ENCODE peak calls at places on chromosome 6, in nine cellular contexts. D is ascending aorta, Z is transverse colon, N is fibroblast of lung, W is GM23248, T is body of pancreas, I is brain microvascular endothelial cell, O is Peyer's patch, B is NT2/D1. G is an unnamed sample.

GRCh38 chr6:158586652-158587051 is 26.8 kb downstream of the TMEM181 start:
- DNase-seq in D (no peak), N (no peak), T (no peak), B (no peak), Z (no peak), I (no peak), O (no peak), W (no peak), G (no peak)

GRCh38 chr6:131532476-131533108 is 40.4 kb upstream of the ARG1 start:
- DNase-seq in D (no peak), W (peak; percentile 31), O (no peak), N (no peak), Z (no peak), T (no peak), I (no peak), B (no peak), G (no peak)

GRCh38 chr6:37612475-37612874 is 85.2 kb downstream of the MDGA1 start:
- DNase-seq in Z (no peak), B (no peak), I (no peak), D (no peak), O (no peak), N (peak; percentile 41), T (no peak), W (peak; percentile 57), G (no peak)

GRCh38 chr6:35152067-35152707 is 11.0 kb upstream of the TCP11 start:
- DNase-seq in I (no peak), O (no peak), Z (no peak), W (no peak), N (peak; percentile 54), T (no peak), B (no peak), D (no peak), G (no peak)

GRCh38 chr6:16723833-16724232 is 37.4 kb downstream of the ATXN1 start:
- DNase-seq in O (no peak), Z (no peak), D (no peak), I (peak; percentile 92), W (peak; percentile 96), B (peak; percentile 20), N (peak; percentile 99), T (no peak), G (no peak)

GRCh38 chr6:21596379-21597242 is 3.1 kb downstream of the SOX4 start:
- DNase-seq in W (peak; percentile 82), Z (peak; percentile 40), D (no peak), B (no peak), I (peak; percentile 32), T (peak; percentile 49), O (peak; percentile 22), N (peak; percentile 69), G (peak; percentile 30)

GRCh38 chr6:45187841-45188240 is 140.3 kb upstream of the RUNX2 start:
- DNase-seq in D (no peak), Z (no peak), B (no peak), W (peak; percentile 7), O (no peak), I (peak; percentile 55), N (peak; percentile 77), T (no peak), G (no peak)

GRCh38 chr6:132369526-132369925 is 31.7 kb downstream of the MOXD1 start:
- DNase-seq in I (peak; percentile 81), N (peak; percentile 92), D (no peak), T (no peak), Z (no peak), W (peak; percentile 95), B (no peak), O (no peak), G (no peak)

GRCh38 chr6:134722429-134722828 is 227.5 kb downstream of the ALDH8A1 start:
- DNase-seq in N (no peak), I (no peak), Z (no peak), D (no peak), W (peak; percentile 36), B (no peak), T (no peak), O (no peak), G (no peak)

GRCh38 chr6:106300944-106301343 is 24.6 kb downstream of the ATG5 start:
- DNase-seq in T (no peak), N (peak; percentile 37), O (no peak), I (no peak), B (no peak), Z (no peak), D (no peak), W (peak; percentile 75), G (no peak)

GRCh38 chr6:2565499-2565898 is 185.2 kb downstream of the MYLK4 start:
- DNase-seq in Z (no peak), W (no peak), N (no peak), T (no peak), B (no peak), O (no peak), D (no peak), I (no peak), G (no peak)

GRCh38 chr6:84657486-84657885 is 106.9 kb downstream of the TBX18 start:
- DNase-seq in B (no peak), T (no peak), N (peak; percentile 25), Z (no peak), W (no peak), D (no peak), O (no peak), I (no peak), G (no peak)

GRCh38 chr6:125066964-125067363 is 86.6 kb upstream of the TPD52L1 start:
- DNase-seq in T (no peak), O (no peak), D (no peak), W (no peak), I (peak; percentile 41), B (no peak), N (peak; percentile 89), Z (no peak), G (no peak)

GRCh38 chr6:55445648-55446204 is 118.5 kb downstream of the GFRAL start:
- DNase-seq in D (no peak), T (no peak), W (peak; percentile 56), O (no peak), I (peak; percentile 18), Z (no peak), B (peak; percentile 11), N (peak; percentile 14), G (no peak)

GRCh38 chr6:44698602-44699001 is 311.1 kb downstream of the CDC5L start:
- DNase-seq in B (no peak), W (no peak), O (no peak), T (no peak), I (no peak), Z (no peak), D (no peak), N (no peak), G (no peak)

GRCh38 chr6:163420315-163420667 is 5.8 kb downstream of the QKI start:
- DNase-seq in B (no peak), Z (no peak), O (no peak), T (no peak), N (peak; percentile 40), W (peak; percentile 20), D (no peak), I (no peak), G (no peak)

GRCh38 chr6:111972714-111973678 is 80.9 kb upstream of the CCN6 start:
- DNase-seq in I (peak; percentile 97), B (peak; percentile 9), O (peak; percentile 41), T (no peak), W (peak; percentile 97), Z (peak; percentile 20), N (peak; percentile 98), D (peak; percentile 16), G (peak; percentile 85)

GRCh38 chr6:93293399-93294271 is 125.7 kb downstream of the EPHA7 start:
- DNase-seq in I (no peak), D (no peak), O (no peak), W (no peak), Z (no peak), T (no peak), B (no peak), N (no peak), G (no peak)

GRCh38 chr6:168908887-168909286 is 344.8 kb downstream of the THBS2 start:
- DNase-seq in T (no peak), N (peak; percentile 74), I (peak; percentile 54), O (no peak), Z (no peak), B (no peak), D (no peak), W (peak; percentile 94), G (no peak)

GRCh38 chr6:154602296-154602695 is 91.8 kb upstream of the CNKSR3 start:
- DNase-seq in O (no peak), D (no peak), W (no peak), B (no peak), I (no peak), Z (no peak), N (peak; percentile 30), T (no peak), G (no peak)

DNA sequence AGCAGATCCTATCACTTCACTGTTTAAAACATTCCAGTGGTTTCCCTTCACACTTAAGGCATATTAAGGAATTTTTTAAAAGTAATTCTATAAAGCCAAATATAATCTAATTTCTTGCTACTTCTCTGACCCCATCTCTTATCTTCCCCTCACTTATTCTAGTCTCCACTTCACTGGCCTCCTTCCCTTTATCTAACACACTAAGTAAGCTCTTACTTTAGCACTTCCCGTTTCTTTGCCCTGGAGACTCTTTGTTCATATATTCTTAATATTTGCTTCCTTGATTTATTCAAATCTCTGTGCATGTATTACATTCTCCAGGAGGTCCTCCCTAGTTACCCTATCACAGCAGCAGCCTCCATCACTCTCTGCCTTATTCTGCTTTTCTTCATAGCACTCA is 20.3 kb downstream of the GTPBP2 start:
- DNase-seq in W (no peak), B (no peak), T (no peak), N (no peak), Z (no peak), I (no peak), D (no peak), O (no peak), G (no peak)
- H3K36me3 ChIP-seq in W (peaks cover 54% of the 10 kb centered on the region), B (peaks cover 27% of the 10 kb centered on the region), T (no peaks in the 10 kb centered on the region), N (peaks cover 3% of the 10 kb centered on the region), Z (no peaks in the 10 kb centered on the region), I (peaks cover 52% of the 10 kb centered on the region), D (peaks cover 11% of the 10 kb centered on the region), O (no peaks in the 10 kb centered on the region), G (peaks cover 58% of the 10 kb centered on the region)

GRCh38 chr6:119346450-119346849 is 3.1 kb downstream of the MAN1A1 start:
- DNase-seq in Z (no peak), B (no peak), O (no peak), N (no peak), T (no peak), I (no peak), D (no peak), W (peak; percentile 24), G (no peak)
- H3K4me3 ChIP-seq in Z (peak overlapping the region; percentile 80), B (no peak overlapping the region), O (peak overlapping the region; percentile 98), N (peak overlapping the region; percentile 78), T (peak overlapping the region; percentile 2), I (no peak overlapping the region), D (peak overlapping the region; percentile 97), W (peak overlapping the region; percentile 85), G (peak overlapping the region; percentile 53)

GRCh38 chr6:23173231-23173630 is 603.9 kb downstream of the HDGFL1 start:
- DNase-seq in B (no peak), O (no peak), W (peak; percentile 3), D (no peak), Z (no peak), T (no peak), I (no peak), N (peak; percentile 19), G (no peak)
- H3K36me3 ChIP-seq in B (no peaks in the 10 kb centered on the region), O (no peaks in the 10 kb centered on the region), W (no peaks in the 10 kb centered on the region), D (no peaks in the 10 kb centered on the region), Z (no peaks in the 10 kb centered on the region), T (no peaks in the 10 kb centered on the region), I (no peaks in the 10 kb centered on the region), N (no peaks in the 10 kb centered on the region), G (no peaks in the 10 kb centered on the region)

DNA sequence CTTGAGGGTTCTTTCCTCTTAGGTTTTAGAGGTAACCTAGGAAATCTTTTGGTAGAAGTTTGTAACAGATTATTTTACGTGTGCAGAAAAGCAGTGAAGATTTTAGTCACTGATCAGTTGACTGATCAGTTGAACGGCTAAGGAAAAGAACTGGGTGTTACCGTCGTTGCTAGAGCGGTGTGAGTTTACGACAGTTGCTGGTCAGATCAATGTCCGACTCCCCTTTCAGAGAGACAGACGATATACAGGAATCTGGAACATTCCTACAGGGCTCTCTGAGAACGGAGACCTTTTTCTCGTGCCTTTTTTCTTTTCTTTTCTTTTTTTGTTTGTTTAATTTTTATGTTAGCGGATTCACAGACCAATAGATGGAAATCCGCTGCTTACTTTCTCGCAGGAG is 132.1 kb upstream of the ZNF184 start:
- DNase-seq in N (peak; percentile 17), W (peak; percentile 30), T (no peak), I (peak; percentile 38), Z (no peak), B (no peak), D (no peak), O (no peak), G (peak; percentile 30)
- H3K4me3 ChIP-seq in N (peak overlapping the region; percentile 63), W (peak overlapping the region; percentile 75), T (no peak overlapping the region), I (peak overlapping the region; percentile 53), Z (no peak overlapping the region), B (peak overlapping the region; percentile 75), D (no peak overlapping the region), O (no peak overlapping the region), G (peak overlapping the region; percentile 32)

G was measured in CD4-positive, CD25-positive, alpha-beta regulatory T cell.